ENCODE peak calls at places on chromosomes 11 and 22, in six cellular contexts. C is body of pancreas, U is mesendoderm, T is heart right ventricle, G is right lobe of liver, H is lower lobe of right lung. V is an unnamed sample.

GRCh38 chr22:38313384-38313955 is 3.8 kb downstream of the CSNK1E start:
- DNase-seq in G (no peak), C (peak; percentile 42), T (peak; percentile 80), H (peak; percentile 62), U (no peak), V (peak; percentile 92)

GRCh38 chr11:27179334-27179733 is 138.7 kb downstream of the BBOX1 start:
- DNase-seq in C (no peak), H (no peak), G (no peak), U (no peak), T (no peak), V (no peak)

GRCh38 chr11:125382211-125382807 is 113.8 kb downstream of the FEZ1 start:
- DNase-seq in G (no peak), U (no peak), C (no peak), T (no peak), H (no peak), V (no peak)

GRCh38 chr11:94175545-94175944 is 46.9 kb downstream of the PANX1 start:
- DNase-seq in G (no peak), H (no peak), C (no peak), T (no peak), U (no peak), V (no peak)

GRCh38 chr22:22168190-22168940 is 76.2 kb upstream of the VPREB1 start:
- DNase-seq in C (peak; percentile 41), H (no peak), G (no peak), T (no peak), U (peak; percentile 61), V (no peak)

GRCh38 chr11:13465909-13466371 is 2.9 kb upstream of the BTBD10 start:
- DNase-seq in C (peak; percentile 18), U (no peak), T (no peak), G (no peak), H (no peak), V (no peak)

GRCh38 chr11:134207538-134208239 is 16.1 kb downstream of the NCAPD3 start:
- DNase-seq in U (peak; percentile 38), G (no peak), H (peak; percentile 55), T (no peak), C (peak; percentile 43), V (peak; percentile 49)

GRCh38 chr11:17765381-17766359 is 31.1 kb downstream of the KCNC1 start:
- DNase-seq in T (no peak), U (peak; percentile 63), C (no peak), H (peak; percentile 32), G (peak; percentile 25), V (no peak)

GRCh38 chr11:15795378-15795777 is 561.0 kb downstream of the SOX6 start:
- DNase-seq in H (no peak), U (no peak), G (no peak), C (no peak), T (no peak), V (no peak)

GRCh38 chr11:62124186-62125113 is 639 bp downstream of the INCENP start:
- DNase-seq in G (no peak), C (no peak), U (peak; percentile 35), H (no peak), T (no peak), V (peak; percentile 45)

GRCh38 chr22:41976070-41976901 is 7.0 kb downstream of the SEPTIN3 start:
- DNase-seq in U (no peak), T (peak; percentile 34), H (no peak), C (peak; percentile 26), G (no peak), V (peak; percentile 63)

GRCh38 chr11:2675540-2675939 is 24.3 kb downstream of the KCNQ1OT1 start:
- DNase-seq in G (no peak), H (no peak), C (peak; percentile 8), U (no peak), T (no peak), V (peak; percentile 58)

GRCh38 chr22:25113316-25113721 is 86.3 kb upstream of the CRYBB3 start:
- DNase-seq in C (peak; percentile 20), U (peak; percentile 16), G (peak; percentile 72), T (no peak), H (peak; percentile 64), V (no peak)

GRCh38 chr11:8094656-8095055 is 13.6 kb downstream of the TUB start:
- DNase-seq in U (no peak), C (no peak), H (no peak), T (no peak), G (no peak), V (no peak)

GRCh38 chr11:5624489-5625278 is at the start of gene TRIM34:
- DNase-seq in H (no peak), G (no peak), U (peak; percentile 51), T (no peak), C (peak; percentile 59), V (peak; percentile 57)

GRCh38 chr11:77959434-77959833 is 35.0 kb downstream of the INTS4 start:
- DNase-seq in U (no peak), C (no peak), H (no peak), T (no peak), G (no peak), V (no peak)

GRCh38 chr11:5966958-5967357 is 1.3 kb downstream of the OR56A5 start:
- DNase-seq in C (no peak), U (no peak), T (no peak), H (no peak), G (no peak), V (no peak)

GRCh38 chr11:95134491-95134890 is 44.8 kb downstream of the ENDOD1 start:
- DNase-seq in U (no peak), T (no peak), C (no peak), H (no peak), G (no peak), V (no peak)

GRCh38 chr11:70862093-70862492 is 390.3 kb downstream of the SHANK2 start:
- DNase-seq in G (no peak), C (no peak), T (no peak), H (no peak), U (no peak), V (no peak)

GRCh38 chr22:32202539-32203180 is 2.2 kb downstream of the RFPL2 start:
- DNase-seq in T (peak; percentile 39), G (peak; percentile 86), H (peak; percentile 76), U (peak; percentile 80), C (peak; percentile 70), V (no peak)

GRCh38 chr22:47884775-47885174 is 1122.3 kb downstream of the TBC1D22A start:
- DNase-seq in C (no peak), U (no peak), G (no peak), H (no peak), T (no peak), V (no peak)

GRCh38 chr11:33040127-33040861 is 922 bp downstream of the TCP11L1 start:
- DNase-seq in U (peak; percentile 34), C (no peak), T (no peak), G (no peak), H (no peak), V (no peak)

GRCh38 chr22:29940526-29940925 is 57.6 kb downstream of the MTMR3 start:
- DNase-seq in T (no peak), U (no peak), H (no peak), C (no peak), G (no peak), V (no peak)

GRCh38 chr11:119602745-119603373 is 126.1 kb downstream of the NECTIN1 start:
- DNase-seq in H (no peak), T (no peak), U (no peak), G (no peak), C (no peak), V (no peak)

GRCh38 chr11:65488273-65489058 is 10.4 kb upstream of the MALAT1 start:
- DNase-seq in U (peak; percentile 75), H (no peak), G (peak; percentile 53), C (peak; percentile 66), T (peak; percentile 66), V (peak; percentile 81)

GRCh38 chr11:4140067-4140636 is 45.6 kb downstream of the RRM1 start:
- DNase-seq in U (no peak), G (no peak), T (no peak), C (no peak), H (no peak), V (no peak)

GRCh38 chr22:30279932-30280331 is 9.4 kb downstream of the CASTOR1 start:
- DNase-seq in U (no peak), C (no peak), T (no peak), G (no peak), H (no peak), V (no peak)

GRCh38 chr11:34940026-34940677 is 23.7 kb downstream of the PDHX start:
- DNase-seq in T (no peak), C (no peak), H (no peak), U (no peak), G (no peak), V (no peak)

GRCh38 chr22:40414838-40415505 is 44.6 kb downstream of the SGSM3 start:
- DNase-seq in C (no peak), U (no peak), T (no peak), H (peak; percentile 32), G (no peak), V (no peak)

DNA sequence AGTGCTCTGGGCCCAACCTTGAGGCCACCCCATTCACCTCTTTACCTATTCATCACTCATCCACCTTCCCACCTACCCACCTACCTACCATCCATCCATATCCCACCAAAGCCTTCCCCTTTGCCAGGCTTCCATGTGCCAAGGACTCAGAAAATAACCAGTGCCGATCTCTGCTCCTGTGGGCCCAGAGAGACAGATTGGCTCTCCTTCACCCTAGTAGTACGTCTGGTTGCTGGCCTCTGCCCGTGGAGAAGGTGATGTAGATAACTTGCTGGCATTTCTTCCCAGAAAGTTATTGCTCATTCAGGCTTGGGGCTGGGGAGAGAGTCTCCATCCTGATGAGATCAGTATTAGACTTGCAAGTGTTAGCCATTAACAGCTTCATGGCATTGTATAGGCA is 45.2 kb downstream of the NEU3 start:
- DNase-seq in C (no peak), H (no peak), U (no peak), T (no peak), G (no peak), V (no peak)
- H3K4me1 ChIP-seq in C (no peaks in the 10 kb centered on the region), H (no peaks in the 10 kb centered on the region), U (peaks cover 5% of the 10 kb centered on the region), T (no peaks in the 10 kb centered on the region), G (no peaks in the 10 kb centered on the region), V (no peaks in the 10 kb centered on the region)

GRCh38 chr11:88305430-88305829 is 32.1 kb downstream of the CTSC start:
- DNase-seq in H (no peak), U (no peak), C (no peak), T (no peak), G (no peak), V (no peak)

GRCh38 chr11:88301478-88302140 is 35.9 kb downstream of the CTSC start:
- DNase-seq in C (no peak), H (no peak), U (no peak), T (no peak), G (no peak), V (no peak)

GRCh38 chr11:88304352-88304751 is 33.2 kb downstream of the CTSC start:
- DNase-seq in G (no peak), H (no peak), C (no peak), T (no peak), U (no peak), V (no peak)

GRCh38 chr11:88300888-88301477 is 36.6 kb downstream of the CTSC start:
- DNase-seq in U (peak; percentile 92), C (no peak), T (no peak), H (no peak), G (no peak), V (no peak)

GRCh38 chr11:88303037-88303436 is 34.5 kb downstream of the CTSC start:
- DNase-seq in T (no peak), C (no peak), G (no peak), U (no peak), H (no peak), V (no peak)
- H3K4me3 ChIP-seq in T (no peak overlapping the region), C (no peak overlapping the region), G (no peak overlapping the region), U (no peak overlapping the region), H (no peak overlapping the region), V (no peak overlapping the region)

GRCh38 chr22:50627452-50627913 is 469 bp downstream of the ARSA start:
- DNase-seq in G (no peak), C (no peak), H (no peak), U (peak; percentile 37), T (peak; percentile 40), V (peak; percentile 79)
- H3K27ac ChIP-seq in G (peak overlapping the region; percentile 64), C (peak overlapping the region; percentile 83), H (peak overlapping the region; percentile 79), U (no peak overlapping the region), T (peak overlapping the region; percentile 91), V (peak overlapping the region; percentile 42)

GRCh38 chr11:75816561-75817239 is 1.7 kb downstream of the UVRAG start:
- DNase-seq in U (no peak), T (no peak), G (no peak), H (no peak), C (no peak), V (no peak)
- H3K4me1 ChIP-seq in U (no peaks in the 10 kb centered on the region), T (peaks cover 30% of the 10 kb centered on the region), G (peaks cover 22% of the 10 kb centered on the region), H (peaks cover 40% of the 10 kb centered on the region), C (peaks cover 18% of the 10 kb centered on the region), V (peaks cover 10% of the 10 kb centered on the region)